ENCODE peak calls at places on chromosome 1, in ten cellular contexts. R is neural progenitor cell, I is astrocyte of the spinal cord, P is adrenal gland, Q is progenitor cell of endocrine pancreas, A is AG09319, K is coronary artery, Y is GM20000, X is bronchial epithelial cell, J is upper lobe of right lung. V is an unnamed sample.

GRCh38 chr1:204439976-204440375 is 28.4 kb upstream of the PPP1R15B start:
- DNase-seq in R (no peak), X (no peak), P (no peak), I (no peak), Y (no peak), J (no peak), K (no peak), Q (no peak), A (no peak), V (no peak)

GRCh38 chr1:38803647-38804046 is 55.9 kb downstream of the RRAGC start:
- DNase-seq in P (no peak), I (peak), Y (no peak), X (peak), J (no peak), R (no peak), Q (no peak), K (no peak), A (no peak), V (no peak)

GRCh38 chr1:24107462-24108225 is 4.3 kb downstream of the MYOM3 start:
- DNase-seq in Q (no peak), I (peak), J (no peak), P (peak), R (no peak), A (no peak), K (no peak), Y (no peak), X (peak), V (no peak)

GRCh38 chr1:45334308-45335245 is 5.4 kb upstream of the TOE1 start:
- DNase-seq in P (no peak), A (no peak), X (no peak), Y (no peak), J (no peak), R (peak), Q (no peak), K (no peak), I (no peak), V (no peak)

GRCh38 chr1:215497516-215497915 is 69.6 kb upstream of the KCTD3 start:
- DNase-seq in I (no peak), Q (no peak), J (no peak), K (no peak), P (no peak), Y (no peak), A (no peak), R (peak), X (no peak), V (no peak)

GRCh38 chr1:203660069-203660468 is 33.4 kb downstream of the ATP2B4 start:
- DNase-seq in Q (no peak), K (no peak), I (no peak), Y (no peak), P (no peak), A (no peak), X (no peak), J (no peak), R (no peak), V (no peak)

GRCh38 chr1:205374205-205375078 is 17.7 kb upstream of the KLHDC8A start:
- DNase-seq in P (no peak), K (no peak), I (peak), Q (no peak), A (no peak), Y (no peak), X (peak), J (no peak), R (no peak), V (no peak)

GRCh38 chr1:230760360-230760827 is 13.2 kb downstream of the CAPN9 start:
- DNase-seq in I (no peak), R (no peak), Q (no peak), Y (no peak), K (no peak), J (no peak), A (no peak), P (peak), X (no peak), V (no peak)

GRCh38 chr1:177705839-177706238 is 264.0 kb downstream of the SEC16B start:
- DNase-seq in J (no peak), R (no peak), I (no peak), K (no peak), Y (no peak), Q (no peak), P (no peak), A (no peak), X (peak), V (no peak)

GRCh38 chr1:31753623-31754349 is 10.4 kb downstream of the ADGRB2 start:
- DNase-seq in I (no peak), A (no peak), X (peak), Q (no peak), R (no peak), K (no peak), P (peak), J (no peak), Y (no peak), V (no peak)

GRCh38 chr1:203407301-203407700 is 56.4 kb upstream of the FMOD start:
- DNase-seq in X (no peak), I (no peak), Y (no peak), A (no peak), R (no peak), P (no peak), K (no peak), J (no peak), Q (no peak), V (no peak)

GRCh38 chr1:223621312-223621734 is 44.2 kb downstream of the CAPN8 start:
- DNase-seq in P (no peak), I (no peak), Y (peak), R (no peak), Q (no peak), K (no peak), A (no peak), X (no peak), J (no peak), V (no peak)

GRCh38 chr1:26161408-26162219 is 2.7 kb downstream of the FAM110D start:
- DNase-seq in Y (peak), I (peak), K (no peak), J (peak), X (no peak), P (peak), A (no peak), Q (peak), R (peak), V (peak)

GRCh38 chr1:44757420-44757819 is 17.8 kb downstream of the KIF2C start:
- DNase-seq in I (no peak), Q (no peak), P (no peak), X (no peak), J (no peak), A (no peak), Y (peak), R (no peak), K (no peak), V (no peak)

DNA sequence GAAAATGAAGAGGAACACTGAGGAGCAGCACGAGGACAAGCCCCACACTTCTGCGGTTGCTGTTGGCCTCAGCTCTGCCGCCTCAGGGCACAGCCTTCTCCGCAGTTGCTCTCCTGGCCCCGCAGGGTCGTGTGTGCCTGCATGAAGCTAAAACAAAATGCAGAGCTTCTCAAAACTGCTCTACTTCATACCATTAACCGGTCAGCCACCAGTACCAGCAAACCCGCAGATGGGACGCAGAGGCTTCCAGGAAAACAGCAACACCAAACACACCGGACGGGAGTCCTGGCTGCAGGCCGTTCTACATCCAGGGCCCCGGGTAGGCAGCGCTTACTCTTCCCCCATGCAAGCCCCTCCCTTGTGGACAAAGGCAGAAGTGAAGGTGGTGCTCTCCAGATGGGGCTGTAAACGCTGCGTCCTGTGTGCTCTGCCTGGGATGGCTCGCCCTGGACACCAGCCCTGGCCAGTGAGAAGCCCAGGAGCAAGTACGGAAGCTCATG is 7.1 kb upstream of the C1orf159 start:
- DNase-seq in K (no peak), Y (no peak), A (no peak), P (no peak), X (no peak), Q (no peak), J (no peak), R (no peak), I (no peak), V (peak)
- TF ChIP-seq CTCF in K (no peak), Y (no peak), A (no peak), P (no peak), X (no peak), Q (peak), J (no peak), R (no peak), I (no peak), V (no peak)

DNA sequence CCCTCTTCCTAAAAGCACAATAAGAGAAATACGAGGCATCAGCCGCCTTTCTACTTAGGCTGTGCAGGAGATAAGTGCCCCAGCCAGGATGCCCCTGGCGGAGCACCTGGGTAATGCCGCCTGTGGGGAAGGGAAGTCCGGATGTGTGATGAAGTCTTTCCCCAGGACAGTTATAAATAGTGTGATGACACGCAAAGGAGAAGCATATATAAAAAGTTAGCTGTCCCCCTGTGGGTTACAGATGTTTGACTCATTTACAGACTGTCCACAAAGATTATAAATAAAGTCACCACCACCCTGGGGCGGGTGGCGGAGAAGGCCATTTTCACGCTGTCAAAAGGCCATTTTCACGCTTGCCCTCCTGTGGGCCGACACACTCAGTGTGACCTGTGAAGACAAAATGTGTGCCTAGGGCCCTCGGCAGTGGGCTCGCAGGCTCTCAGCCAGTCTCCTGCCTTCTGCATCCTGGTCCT is 6.3 kb downstream of the KCNN3 start:
- DNase-seq in J (no peak), X (peak), K (no peak), P (no peak), Y (peak), Q (no peak), A (no peak), I (peak), R (peak), V (no peak)
- TF ChIP-seq CTCF in J (peak), X (peak), K (no peak), P (peak), Y (peak), Q (peak), A (no peak), I (peak), R (peak), V (peak)

DNA sequence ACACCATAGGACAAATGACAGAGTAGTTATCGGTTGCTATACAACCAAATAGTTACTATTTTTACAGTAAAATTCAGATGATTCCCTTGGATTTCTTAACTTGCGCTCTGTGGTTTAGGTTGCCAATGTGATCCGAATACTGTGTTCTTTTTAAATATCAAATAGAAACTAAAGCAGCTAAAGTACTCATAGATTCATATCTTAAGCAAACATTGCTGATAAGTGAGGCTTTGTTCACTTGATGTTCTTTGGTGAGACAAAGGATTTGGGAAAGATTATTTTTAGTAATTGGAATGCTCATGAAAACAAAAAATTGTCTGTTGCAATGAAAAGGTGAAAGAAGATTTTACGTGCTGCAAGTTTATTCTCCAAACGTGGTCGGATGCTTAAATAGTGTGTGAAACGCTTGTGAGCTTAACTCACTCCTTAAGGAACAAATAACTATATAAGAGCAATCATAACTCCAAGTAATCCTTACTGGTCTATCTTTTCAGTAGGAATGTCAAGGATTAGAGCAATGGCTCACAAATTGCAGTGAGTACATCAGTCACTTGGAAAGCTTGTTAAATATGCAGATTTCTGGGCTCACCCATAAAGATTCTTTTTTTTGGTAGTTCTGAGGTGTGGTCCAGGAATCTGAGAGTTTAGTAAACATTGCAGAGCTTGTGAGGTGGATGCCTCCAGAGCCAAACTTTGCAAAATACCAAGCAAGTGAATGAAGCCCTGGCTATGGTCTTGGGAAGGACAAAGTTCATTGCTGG is 31.8 kb upstream of the PDC start:
- DNase-seq in R (no peak), X (peak), K (no peak), J (no peak), A (no peak), Q (no peak), I (no peak), P (no peak), Y (no peak), V (no peak)
- TF ChIP-seq CTCF in R (no peak), X (no peak), K (no peak), J (no peak), A (no peak), Q (no peak), I (no peak), P (no peak), Y (no peak), V (no peak)

GRCh38 chr1:155171836-155172731 is 1.0 kb downstream of the KRTCAP2 start:
- DNase-seq in K (peak), J (no peak), Q (no peak), A (no peak), R (no peak), P (no peak), I (no peak), Y (peak), X (no peak), V (peak)
- TF ChIP-seq CTCF in K (no peak), J (no peak), Q (no peak), A (no peak), R (no peak), P (no peak), I (no peak), Y (no peak), X (no peak), V (no peak)